ENCODE peak calls at places on chromosomes 7 and 10, in eight cellular contexts. One of them, this sample, is unnamed.

GRCh38 chr10:104809288-104810090 is 168.4 kb downstream of the SORCS3 start:
- DNase-seq in neural progenitor cell: no peak
- DNase-seq in skeletal muscle cell: peak
- DNase-seq in transverse colon: no peak
- DNase-seq in activated T-cell treated with anti-CD3 and anti-CD28 coated beads for 48 hours: no peak
- DNase-seq in activated naive CD4-positive, alpha-beta T cell treated with anti-CD3 and anti-CD28 coated beads for 36 hours: no peak
- DNase-seq in heart left ventricle: no peak
- DNase-seq in stimulated activated CD4-positive, alpha-beta T cell treated with anti-CD3 and anti-CD28 coated beads, Interleukin-1b, Interleukin-23, amount 100 ng/mL, for 1 hour: no peak
- DNase-seq in this sample: no peak

GRCh38 chr7:22387583-22387982 is 30.6 kb upstream of the RAPGEF5 start:
- DNase-seq in neural progenitor cell: no peak
- DNase-seq in skeletal muscle cell: peak
- DNase-seq in transverse colon: no peak
- DNase-seq in activated T-cell treated with anti-CD3 and anti-CD28 coated beads for 48 hours: no peak
- DNase-seq in activated naive CD4-positive, alpha-beta T cell treated with anti-CD3 and anti-CD28 coated beads for 36 hours: no peak
- DNase-seq in heart left ventricle: no peak
- DNase-seq in stimulated activated CD4-positive, alpha-beta T cell treated with anti-CD3 and anti-CD28 coated beads, Interleukin-1b, Interleukin-23, amount 100 ng/mL, for 1 hour: no peak
- DNase-seq in this sample: no peak

GRCh38 chr7:114048386-114049235 is 129.8 kb upstream of the PPP1R3A start:
- DNase-seq in neural progenitor cell: no peak
- DNase-seq in skeletal muscle cell: peak
- DNase-seq in transverse colon: no peak
- DNase-seq in activated T-cell treated with anti-CD3 and anti-CD28 coated beads for 48 hours: no peak
- DNase-seq in activated naive CD4-positive, alpha-beta T cell treated with anti-CD3 and anti-CD28 coated beads for 36 hours: no peak
- DNase-seq in heart left ventricle: no peak
- DNase-seq in stimulated activated CD4-positive, alpha-beta T cell treated with anti-CD3 and anti-CD28 coated beads, Interleukin-1b, Interleukin-23, amount 100 ng/mL, for 1 hour: no peak
- DNase-seq in this sample: no peak

GRCh38 chr10:79246606-79247275 is 100.5 kb upstream of the PPIF start:
- DNase-seq in neural progenitor cell: no peak
- DNase-seq in skeletal muscle cell: no peak
- DNase-seq in transverse colon: no peak
- DNase-seq in activated T-cell treated with anti-CD3 and anti-CD28 coated beads for 48 hours: no peak
- DNase-seq in activated naive CD4-positive, alpha-beta T cell treated with anti-CD3 and anti-CD28 coated beads for 36 hours: no peak
- DNase-seq in heart left ventricle: peak
- DNase-seq in stimulated activated CD4-positive, alpha-beta T cell treated with anti-CD3 and anti-CD28 coated beads, Interleukin-1b, Interleukin-23, amount 100 ng/mL, for 1 hour: no peak
- DNase-seq in this sample: no peak

GRCh38 chr10:79349766-79350406 is 2.6 kb downstream of the PPIF start:
- DNase-seq in neural progenitor cell: no peak
- DNase-seq in skeletal muscle cell: no peak
- DNase-seq in transverse colon: no peak
- DNase-seq in activated T-cell treated with anti-CD3 and anti-CD28 coated beads for 48 hours: no peak
- DNase-seq in activated naive CD4-positive, alpha-beta T cell treated with anti-CD3 and anti-CD28 coated beads for 36 hours: no peak
- DNase-seq in heart left ventricle: no peak
- DNase-seq in stimulated activated CD4-positive, alpha-beta T cell treated with anti-CD3 and anti-CD28 coated beads, Interleukin-1b, Interleukin-23, amount 100 ng/mL, for 1 hour: no peak
- DNase-seq in this sample: peak

GRCh38 chr7:82760092-82760491 is 316.5 kb upstream of the CACNA2D1 start:
- DNase-seq in neural progenitor cell: no peak
- DNase-seq in skeletal muscle cell: no peak
- DNase-seq in transverse colon: no peak
- DNase-seq in activated T-cell treated with anti-CD3 and anti-CD28 coated beads for 48 hours: no peak
- DNase-seq in activated naive CD4-positive, alpha-beta T cell treated with anti-CD3 and anti-CD28 coated beads for 36 hours: no peak
- DNase-seq in heart left ventricle: no peak
- DNase-seq in stimulated activated CD4-positive, alpha-beta T cell treated with anti-CD3 and anti-CD28 coated beads, Interleukin-1b, Interleukin-23, amount 100 ng/mL, for 1 hour: no peak
- DNase-seq in this sample: no peak

GRCh38 chr7:139682136-139683013 is 95.4 kb downstream of the HIPK2 start:
- DNase-seq in neural progenitor cell: no peak
- DNase-seq in skeletal muscle cell: peak
- DNase-seq in transverse colon: no peak
- DNase-seq in activated T-cell treated with anti-CD3 and anti-CD28 coated beads for 48 hours: peak
- DNase-seq in activated naive CD4-positive, alpha-beta T cell treated with anti-CD3 and anti-CD28 coated beads for 36 hours: peak
- DNase-seq in heart left ventricle: no peak
- DNase-seq in stimulated activated CD4-positive, alpha-beta T cell treated with anti-CD3 and anti-CD28 coated beads, Interleukin-1b, Interleukin-23, amount 100 ng/mL, for 1 hour: no peak
- DNase-seq in this sample: no peak

GRCh38 chr10:127142141-127142540 is 54.2 kb downstream of the INSYN2A start:
- DNase-seq in neural progenitor cell: no peak
- DNase-seq in skeletal muscle cell: no peak
- DNase-seq in transverse colon: no peak
- DNase-seq in activated T-cell treated with anti-CD3 and anti-CD28 coated beads for 48 hours: no peak
- DNase-seq in activated naive CD4-positive, alpha-beta T cell treated with anti-CD3 and anti-CD28 coated beads for 36 hours: no peak
- DNase-seq in heart left ventricle: no peak
- DNase-seq in stimulated activated CD4-positive, alpha-beta T cell treated with anti-CD3 and anti-CD28 coated beads, Interleukin-1b, Interleukin-23, amount 100 ng/mL, for 1 hour: no peak
- DNase-seq in this sample: no peak

GRCh38 chr10:7886056-7886455 is 67.8 kb downstream of the TAF3 start:
- DNase-seq in neural progenitor cell: no peak
- DNase-seq in skeletal muscle cell: no peak
- DNase-seq in transverse colon: no peak
- DNase-seq in activated T-cell treated with anti-CD3 and anti-CD28 coated beads for 48 hours: no peak
- DNase-seq in activated naive CD4-positive, alpha-beta T cell treated with anti-CD3 and anti-CD28 coated beads for 36 hours: no peak
- DNase-seq in heart left ventricle: no peak
- DNase-seq in stimulated activated CD4-positive, alpha-beta T cell treated with anti-CD3 and anti-CD28 coated beads, Interleukin-1b, Interleukin-23, amount 100 ng/mL, for 1 hour: no peak
- DNase-seq in this sample: no peak

GRCh38 chr7:85070967-85071628 is 115.8 kb downstream of the SEMA3D start:
- DNase-seq in neural progenitor cell: no peak
- DNase-seq in skeletal muscle cell: peak
- DNase-seq in transverse colon: no peak
- DNase-seq in activated T-cell treated with anti-CD3 and anti-CD28 coated beads for 48 hours: no peak
- DNase-seq in activated naive CD4-positive, alpha-beta T cell treated with anti-CD3 and anti-CD28 coated beads for 36 hours: no peak
- DNase-seq in heart left ventricle: no peak
- DNase-seq in stimulated activated CD4-positive, alpha-beta T cell treated with anti-CD3 and anti-CD28 coated beads, Interleukin-1b, Interleukin-23, amount 100 ng/mL, for 1 hour: no peak
- DNase-seq in this sample: no peak

GRCh38 chr7:121369462-121369861 is 26.6 kb downstream of the FAM3C start:
- DNase-seq in neural progenitor cell: no peak
- DNase-seq in skeletal muscle cell: peak
- DNase-seq in transverse colon: no peak
- DNase-seq in activated T-cell treated with anti-CD3 and anti-CD28 coated beads for 48 hours: no peak
- DNase-seq in activated naive CD4-positive, alpha-beta T cell treated with anti-CD3 and anti-CD28 coated beads for 36 hours: no peak
- DNase-seq in heart left ventricle: no peak
- DNase-seq in stimulated activated CD4-positive, alpha-beta T cell treated with anti-CD3 and anti-CD28 coated beads, Interleukin-1b, Interleukin-23, amount 100 ng/mL, for 1 hour: no peak
- DNase-seq in this sample: peak

GRCh38 chr10:112184052-112184371 is 447 bp upstream of the GPAM start:
- DNase-seq in neural progenitor cell: no peak
- DNase-seq in skeletal muscle cell: no peak
- DNase-seq in transverse colon: no peak
- DNase-seq in activated T-cell treated with anti-CD3 and anti-CD28 coated beads for 48 hours: no peak
- DNase-seq in activated naive CD4-positive, alpha-beta T cell treated with anti-CD3 and anti-CD28 coated beads for 36 hours: no peak
- DNase-seq in heart left ventricle: no peak
- DNase-seq in stimulated activated CD4-positive, alpha-beta T cell treated with anti-CD3 and anti-CD28 coated beads, Interleukin-1b, Interleukin-23, amount 100 ng/mL, for 1 hour: no peak
- DNase-seq in this sample: no peak

GRCh38 chr7:153523320-153524015 is 528.7 kb upstream of the DPP6 start:
- DNase-seq in neural progenitor cell: no peak
- DNase-seq in skeletal muscle cell: no peak
- DNase-seq in transverse colon: no peak
- DNase-seq in activated T-cell treated with anti-CD3 and anti-CD28 coated beads for 48 hours: no peak
- DNase-seq in activated naive CD4-positive, alpha-beta T cell treated with anti-CD3 and anti-CD28 coated beads for 36 hours: no peak
- DNase-seq in heart left ventricle: no peak
- DNase-seq in stimulated activated CD4-positive, alpha-beta T cell treated with anti-CD3 and anti-CD28 coated beads, Interleukin-1b, Interleukin-23, amount 100 ng/mL, for 1 hour: no peak
- DNase-seq in this sample: no peak

GRCh38 chr7:101077303-101078086 is 7.8 kb upstream of the TRIM56 start:
- DNase-seq in neural progenitor cell: peak
- DNase-seq in skeletal muscle cell: no peak
- DNase-seq in transverse colon: peak
- DNase-seq in activated T-cell treated with anti-CD3 and anti-CD28 coated beads for 48 hours: peak
- DNase-seq in activated naive CD4-positive, alpha-beta T cell treated with anti-CD3 and anti-CD28 coated beads for 36 hours: peak
- DNase-seq in heart left ventricle: no peak
- DNase-seq in stimulated activated CD4-positive, alpha-beta T cell treated with anti-CD3 and anti-CD28 coated beads, Interleukin-1b, Interleukin-23, amount 100 ng/mL, for 1 hour: peak
- DNase-seq in this sample: peak

GRCh38 chr10:104264783-104265182 is 4.2 kb upstream of the GSTO2 start:
- DNase-seq in neural progenitor cell: no peak
- DNase-seq in skeletal muscle cell: no peak
- DNase-seq in transverse colon: no peak
- DNase-seq in activated T-cell treated with anti-CD3 and anti-CD28 coated beads for 48 hours: no peak
- DNase-seq in activated naive CD4-positive, alpha-beta T cell treated with anti-CD3 and anti-CD28 coated beads for 36 hours: no peak
- DNase-seq in heart left ventricle: no peak
- DNase-seq in stimulated activated CD4-positive, alpha-beta T cell treated with anti-CD3 and anti-CD28 coated beads, Interleukin-1b, Interleukin-23, amount 100 ng/mL, for 1 hour: no peak
- DNase-seq in this sample: no peak

GRCh38 chr10:9545073-9545472 is 1472.6 kb upstream of the CELF2 start:
- DNase-seq in neural progenitor cell: no peak
- DNase-seq in skeletal muscle cell: no peak
- DNase-seq in transverse colon: no peak
- DNase-seq in activated T-cell treated with anti-CD3 and anti-CD28 coated beads for 48 hours: no peak
- DNase-seq in activated naive CD4-positive, alpha-beta T cell treated with anti-CD3 and anti-CD28 coated beads for 36 hours: no peak
- DNase-seq in heart left ventricle: no peak
- DNase-seq in stimulated activated CD4-positive, alpha-beta T cell treated with anti-CD3 and anti-CD28 coated beads, Interleukin-1b, Interleukin-23, amount 100 ng/mL, for 1 hour: no peak
- DNase-seq in this sample: no peak

GRCh38 chr7:43460733-43461348 is 122.1 kb upstream of the STK17A start:
- DNase-seq in neural progenitor cell: no peak
- DNase-seq in skeletal muscle cell: no peak
- DNase-seq in transverse colon: no peak
- DNase-seq in activated T-cell treated with anti-CD3 and anti-CD28 coated beads for 48 hours: no peak
- DNase-seq in activated naive CD4-positive, alpha-beta T cell treated with anti-CD3 and anti-CD28 coated beads for 36 hours: no peak
- DNase-seq in heart left ventricle: no peak
- DNase-seq in stimulated activated CD4-positive, alpha-beta T cell treated with anti-CD3 and anti-CD28 coated beads, Interleukin-1b, Interleukin-23, amount 100 ng/mL, for 1 hour: no peak
- DNase-seq in this sample: no peak

GRCh38 chr7:43205171-43205795 is 92.8 kb downstream of the HECW1 start:
- DNase-seq in neural progenitor cell: no peak
- DNase-seq in skeletal muscle cell: no peak
- DNase-seq in transverse colon: no peak
- DNase-seq in activated T-cell treated with anti-CD3 and anti-CD28 coated beads for 48 hours: no peak
- DNase-seq in activated naive CD4-positive, alpha-beta T cell treated with anti-CD3 and anti-CD28 coated beads for 36 hours: no peak
- DNase-seq in heart left ventricle: no peak
- DNase-seq in stimulated activated CD4-positive, alpha-beta T cell treated with anti-CD3 and anti-CD28 coated beads, Interleukin-1b, Interleukin-23, amount 100 ng/mL, for 1 hour: no peak
- DNase-seq in this sample: no peak

GRCh38 chr7:98210513-98211220 is 572 bp upstream of the BHLHA15 start:
- DNase-seq in neural progenitor cell: peak
- DNase-seq in skeletal muscle cell: no peak
- DNase-seq in transverse colon: peak
- DNase-seq in activated T-cell treated with anti-CD3 and anti-CD28 coated beads for 48 hours: no peak
- DNase-seq in activated naive CD4-positive, alpha-beta T cell treated with anti-CD3 and anti-CD28 coated beads for 36 hours: no peak
- DNase-seq in heart left ventricle: peak
- DNase-seq in stimulated activated CD4-positive, alpha-beta T cell treated with anti-CD3 and anti-CD28 coated beads, Interleukin-1b, Interleukin-23, amount 100 ng/mL, for 1 hour: no peak
- DNase-seq in this sample: peak

GRCh38 chr10:48428896-48429295 is 122.4 kb downstream of the MAPK8 start:
- DNase-seq in neural progenitor cell: no peak
- DNase-seq in skeletal muscle cell: no peak
- DNase-seq in transverse colon: no peak
- DNase-seq in activated T-cell treated with anti-CD3 and anti-CD28 coated beads for 48 hours: no peak
- DNase-seq in activated naive CD4-positive, alpha-beta T cell treated with anti-CD3 and anti-CD28 coated beads for 36 hours: no peak
- DNase-seq in heart left ventricle: no peak
- DNase-seq in stimulated activated CD4-positive, alpha-beta T cell treated with anti-CD3 and anti-CD28 coated beads, Interleukin-1b, Interleukin-23, amount 100 ng/mL, for 1 hour: no peak
- DNase-seq in this sample: no peak

GRCh38 chr7:50268223-50268622 is 36.3 kb upstream of the IKZF1 start:
- DNase-seq in neural progenitor cell: no peak
- DNase-seq in skeletal muscle cell: no peak
- DNase-seq in transverse colon: no peak
- DNase-seq in activated T-cell treated with anti-CD3 and anti-CD28 coated beads for 48 hours: no peak
- DNase-seq in activated naive CD4-positive, alpha-beta T cell treated with anti-CD3 and anti-CD28 coated beads for 36 hours: peak
- DNase-seq in heart left ventricle: no peak
- DNase-seq in stimulated activated CD4-positive, alpha-beta T cell treated with anti-CD3 and anti-CD28 coated beads, Interleukin-1b, Interleukin-23, amount 100 ng/mL, for 1 hour: no peak
- DNase-seq in this sample: peak

GRCh38 chr10:92857904-92858514 is 9.7 kb downstream of the EXOC6 start:
- DNase-seq in neural progenitor cell: no peak
- DNase-seq in skeletal muscle cell: no peak
- DNase-seq in transverse colon: no peak
- DNase-seq in activated T-cell treated with anti-CD3 and anti-CD28 coated beads for 48 hours: no peak
- DNase-seq in activated naive CD4-positive, alpha-beta T cell treated with anti-CD3 and anti-CD28 coated beads for 36 hours: no peak
- DNase-seq in heart left ventricle: no peak
- DNase-seq in stimulated activated CD4-positive, alpha-beta T cell treated with anti-CD3 and anti-CD28 coated beads, Interleukin-1b, Interleukin-23, amount 100 ng/mL, for 1 hour: no peak
- DNase-seq in this sample: no peak

GRCh38 chr10:130301026-130301892 is 165.1 kb downstream of the GLRX3 start:
- DNase-seq in neural progenitor cell: no peak
- DNase-seq in skeletal muscle cell: peak
- DNase-seq in transverse colon: no peak
- DNase-seq in activated T-cell treated with anti-CD3 and anti-CD28 coated beads for 48 hours: peak
- DNase-seq in activated naive CD4-positive, alpha-beta T cell treated with anti-CD3 and anti-CD28 coated beads for 36 hours: peak
- DNase-seq in heart left ventricle: peak
- DNase-seq in stimulated activated CD4-positive, alpha-beta T cell treated with anti-CD3 and anti-CD28 coated beads, Interleukin-1b, Interleukin-23, amount 100 ng/mL, for 1 hour: peak
- DNase-seq in this sample: no peak